ENCODE peak calls at places on chromosomes 1 and 21, in nine cellular contexts. P is ovary, W is left lung, J is tibial nerve, K is psoas muscle, F is mesendoderm, U is colonic mucosa, Y is lung, D is K562. Q is an unnamed sample.
A peak's percentile ranks its signal among the peaks of the same experiment; 100 is the strongest.

GRCh38 chr1:8070381-8070811 is 44.3 kb upstream of the ERRFI1 start:
- DNase-seq in Y (peak; percentile 66), P (no peak), U (peak; percentile 65), K (no peak), W (no peak), J (no peak), F (peak; percentile 62), D (no peak), Q (no peak)

GRCh38 chr1:11357291-11357690 is 84.3 kb downstream of the UBIAD1 start:
- DNase-seq in D (no peak), P (no peak), W (no peak), Y (no peak), U (no peak), K (no peak), F (no peak), J (no peak), Q (no peak)

GRCh38 chr1:101938681-101939080 is 58.0 kb downstream of the OLFM3 start:
- DNase-seq in Y (no peak), J (no peak), U (no peak), W (no peak), K (no peak), D (no peak), P (no peak), F (no peak), Q (no peak)

GRCh38 chr21:44925027-44925755 is 4.5 kb upstream of the ITGB2 start:
- DNase-seq in W (no peak), F (no peak), D (no peak), P (no peak), J (no peak), U (no peak), K (no peak), Y (no peak), Q (peak; percentile 99)

GRCh38 chr1:61566177-61566576 is 158.8 kb downstream of the TM2D1 start:
- DNase-seq in F (no peak), P (no peak), K (no peak), D (no peak), W (no peak), J (no peak), U (no peak), Y (no peak), Q (no peak)

GRCh38 chr1:169949139-169949538 is 55.4 kb upstream of the SCYL3 start:
- DNase-seq in W (no peak), U (no peak), K (no peak), D (no peak), F (no peak), J (no peak), Y (no peak), P (no peak), Q (no peak)

GRCh38 chr1:169109561-169110134 is 3.2 kb downstream of the ATP1B1 start:
- DNase-seq in U (peak; percentile 90), J (no peak), Y (peak; percentile 85), F (peak; percentile 90), P (peak; percentile 66), W (peak; percentile 68), D (no peak), K (no peak), Q (no peak)

GRCh38 chr1:205774277-205775014 is 836 bp downstream of the RAB29 start:
- DNase-seq in J (no peak), P (no peak), W (no peak), D (peak; percentile 56), F (peak; percentile 53), K (no peak), U (peak; percentile 23), Y (peak; percentile 32), Q (no peak)

GRCh38 chr1:41380979-41381690 is 19.9 kb downstream of the FOXO6 start:
- DNase-seq in D (peak; percentile 52), U (peak; percentile 38), F (no peak), W (no peak), P (peak; percentile 91), K (peak; percentile 81), Y (no peak), J (no peak), Q (no peak)

GRCh38 chr1:17655169-17655568 is 100.0 kb upstream of the ACTL8 start:
- DNase-seq in P (no peak), W (no peak), U (no peak), D (no peak), Y (no peak), F (no peak), K (no peak), J (no peak), Q (no peak)
- H3K36me3 ChIP-seq in P (no peaks in the 10 kb centered on the region), W (no peaks in the 10 kb centered on the region), U (peaks cover 12% of the 10 kb centered on the region), D (no peaks in the 10 kb centered on the region), Y (peaks cover 6% of the 10 kb centered on the region), F (no peaks in the 10 kb centered on the region), K (peaks cover 95% of the 10 kb centered on the region), J (peaks cover 85% of the 10 kb centered on the region), Q (no peaks in the 10 kb centered on the region)

GRCh38 chr1:222728746-222729145 is 8.3 kb upstream of the FAM177B start:
- DNase-seq in D (no peak), P (no peak), W (no peak), U (no peak), F (no peak), K (no peak), J (no peak), Y (no peak), Q (no peak)
- H3K36me3 ChIP-seq in D (peaks cover 90% of the 10 kb centered on the region), P (no peaks in the 10 kb centered on the region), W (peaks cover 5% of the 10 kb centered on the region), U (peaks cover 26% of the 10 kb centered on the region), F (peaks cover 1% of the 10 kb centered on the region), K (peaks cover 100% of the 10 kb centered on the region), J (peaks cover 98% of the 10 kb centered on the region), Y (peaks cover 26% of the 10 kb centered on the region), Q (peaks cover 77% of the 10 kb centered on the region)

GRCh38 chr1:235130766-235131270 is 2.2 kb upstream of the TOMM20 start:
- DNase-seq in D (no peak), J (no peak), Y (no peak), F (no peak), K (no peak), P (no peak), U (no peak), W (no peak), Q (no peak)

GRCh38 chr1:235128453-235129328 is at the start of gene TOMM20:
- DNase-seq in Y (peak; percentile 95), J (peak; percentile 84), K (peak; percentile 98), F (peak; percentile 99), W (peak; percentile 96), P (peak; percentile 95), D (peak; percentile 98), U (peak; percentile 96), Q (peak; percentile 83)

GRCh38 chr1:235127774-235128452 is 724 bp downstream of the TOMM20 start:
- DNase-seq in Y (no peak), K (no peak), F (no peak), U (no peak), P (no peak), D (no peak), J (no peak), W (no peak), Q (no peak)

GRCh38 chr1:235131961-235132360 is 3.3 kb upstream of the TOMM20 start:
- DNase-seq in K (no peak), J (no peak), D (no peak), U (no peak), P (no peak), F (no peak), Y (no peak), W (no peak), Q (no peak)

GRCh38 chr1:235129774-235130570 is 1.3 kb upstream of the TOMM20 start:
- DNase-seq in W (no peak), P (no peak), D (no peak), K (no peak), F (peak; percentile 89), Y (no peak), U (no peak), J (no peak), Q (no peak)
- H3K36me3 ChIP-seq in W (no peaks in the 10 kb centered on the region), P (no peaks in the 10 kb centered on the region), D (peaks cover 56% of the 10 kb centered on the region), K (peaks cover 55% of the 10 kb centered on the region), F (no peaks in the 10 kb centered on the region), Y (peaks cover 7% of the 10 kb centered on the region), U (no peaks in the 10 kb centered on the region), J (peaks cover 56% of the 10 kb centered on the region), Q (peaks cover 44% of the 10 kb centered on the region)

GRCh38 chr21:34105947-34106541 is 32.7 kb downstream of the MRPS6 start:
- DNase-seq in U (no peak), J (no peak), D (no peak), K (no peak), Y (no peak), W (no peak), F (no peak), P (no peak), Q (no peak)

GRCh38 chr21:34100789-34101188 is 27.4 kb downstream of the MRPS6 start:
- DNase-seq in U (no peak), D (no peak), Y (no peak), F (no peak), K (no peak), P (no peak), W (no peak), J (no peak), Q (no peak)

GRCh38 chr21:34094949-34095348 is 21.6 kb downstream of the MRPS6 start:
- DNase-seq in J (no peak), P (no peak), K (no peak), U (no peak), D (no peak), W (no peak), F (no peak), Y (no peak), Q (no peak)

GRCh38 chr21:34100337-34100736 is 27.0 kb downstream of the MRPS6 start:
- DNase-seq in W (no peak), Y (no peak), U (no peak), J (no peak), F (no peak), D (no peak), K (no peak), P (no peak), Q (no peak)
- H3K36me3 ChIP-seq in W (no peaks in the 10 kb centered on the region), Y (peaks cover 8% of the 10 kb centered on the region), U (no peaks in the 10 kb centered on the region), J (peaks cover 15% of the 10 kb centered on the region), F (peaks cover 3% of the 10 kb centered on the region), D (peaks cover 43% of the 10 kb centered on the region), K (peaks cover 15% of the 10 kb centered on the region), P (no peaks in the 10 kb centered on the region), Q (peaks cover 14% of the 10 kb centered on the region)

GRCh38 chr1:153933955-153934354 is 11.2 kb upstream of the GATAD2B start:
- DNase-seq in J (no peak), U (no peak), Y (no peak), K (no peak), P (no peak), W (no peak), D (no peak), F (no peak), Q (no peak)
- H3K36me3 ChIP-seq in J (peaks cover 95% of the 10 kb centered on the region), U (peaks cover 14% of the 10 kb centered on the region), Y (peaks cover 15% of the 10 kb centered on the region), K (peaks cover 100% of the 10 kb centered on the region), P (no peaks in the 10 kb centered on the region), W (no peaks in the 10 kb centered on the region), D (peaks cover 80% of the 10 kb centered on the region), F (peaks cover 18% of the 10 kb centered on the region), Q (peaks cover 19% of the 10 kb centered on the region)

Q was measured in SK-N-MC.